ENCODE peak calls at places on chromosomes 3 and 15, in six cellular contexts. T is H1, R is mesenchymal stem cell, U is IMR-90, F is neuronal stem cell, Q is trophoblast cell. E is an unnamed sample.

GRCh38 chr3:5026046-5026362 is 46.8 kb downstream of the BHLHE40 start:
- DNase-seq in T (no peak), R (no peak), U (no peak), F (no peak), Q (peak), E (no peak)

GRCh38 chr3:184240384-184241140 is 8.2 kb downstream of the ALG3 start:
- DNase-seq in T (no peak), R (peak), U (peak), F (no peak), Q (peak), E (peak)

GRCh38 chr15:80898040-80898439 is 91.6 kb downstream of the MESD start:
- DNase-seq in T (no peak), R (no peak), U (no peak), F (no peak), Q (no peak), E (no peak)

GRCh38 chr15:93515256-93516044 is 426.4 kb upstream of the RGMA start:
- DNase-seq in T (no peak), R (no peak), U (no peak), F (no peak), Q (no peak), E (peak)

GRCh38 chr15:66850078-66850991 is 148.3 kb downstream of the SMAD6 start:
- DNase-seq in T (no peak), R (peak), U (no peak), F (no peak), Q (no peak), E (peak)

GRCh38 chr3:25033407-25034029 is 394.5 kb upstream of the RARB start:
- DNase-seq in T (peak), R (peak), U (peak), F (peak), Q (peak), E (peak)

GRCh38 chr3:69738291-69738690 is 973 bp upstream of the MITF start:
- DNase-seq in T (no peak), R (peak), U (peak), F (no peak), Q (peak), E (no peak)

GRCh38 chr3:50674349-50675178 is at the start of gene DOCK3:
- DNase-seq in T (no peak), R (peak), U (peak), F (peak), Q (peak), E (peak)

GRCh38 chr3:50610992-50611463 is 546 bp downstream of the CISH start:
- DNase-seq in T (no peak), R (no peak), U (no peak), F (no peak), Q (no peak), E (no peak)

GRCh38 chr15:74831813-74832495 is 5.5 kb downstream of the CPLX3 start:
- DNase-seq in T (no peak), R (no peak), U (no peak), F (no peak), Q (no peak), E (no peak)

GRCh38 chr15:75840659-75841058 is 2.6 kb upstream of the UBE2Q2 start:
- DNase-seq in T (no peak), R (peak), U (peak), F (no peak), Q (no peak), E (peak)

GRCh38 chr3:179794355-179794754 is 141.5 kb downstream of the USP13 start:
- DNase-seq in T (no peak), R (no peak), U (no peak), F (no peak), Q (no peak), E (no peak)

GRCh38 chr15:101369676-101370075 is 74.6 kb upstream of the SNRPA1 start:
- DNase-seq in T (no peak), R (no peak), U (no peak), F (peak), Q (no peak), E (no peak)

GRCh38 chr3:2261747-2262146 is 163.1 kb downstream of the CNTN4 start:
- DNase-seq in T (no peak), R (no peak), U (no peak), F (no peak), Q (no peak), E (no peak)

GRCh38 chr3:55570361-55570760 is 83.3 kb upstream of the WNT5A start:
- DNase-seq in T (no peak), R (peak), U (no peak), F (no peak), Q (no peak), E (peak)

DNA sequence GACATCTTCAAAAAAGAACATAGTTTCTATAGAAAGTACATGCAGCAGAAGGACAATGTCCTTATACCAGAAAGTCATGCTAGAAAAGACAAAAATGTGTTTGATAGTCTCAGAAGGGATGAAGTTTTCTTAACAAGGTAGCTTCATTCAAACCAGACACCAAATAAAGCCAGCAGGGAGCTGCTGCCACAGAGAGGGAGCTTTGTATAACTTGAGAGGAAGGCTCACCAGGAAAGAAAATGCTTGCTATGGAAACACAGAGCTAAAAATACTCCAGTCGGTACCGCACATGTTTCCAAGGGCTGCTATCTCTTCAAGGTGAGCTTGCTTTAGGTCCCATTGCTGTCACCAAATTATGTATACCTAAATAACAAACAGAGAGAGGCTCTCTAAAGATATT is 1074.8 kb upstream of the ALCAM start:
- DNase-seq in T (no peak), R (peak), U (no peak), F (no peak), Q (no peak), E (no peak)
- H3K4me3 ChIP-seq in T (no peak), R (no peak), U (no peak), F (no peak), Q (no peak), E (no peak)

DNA sequence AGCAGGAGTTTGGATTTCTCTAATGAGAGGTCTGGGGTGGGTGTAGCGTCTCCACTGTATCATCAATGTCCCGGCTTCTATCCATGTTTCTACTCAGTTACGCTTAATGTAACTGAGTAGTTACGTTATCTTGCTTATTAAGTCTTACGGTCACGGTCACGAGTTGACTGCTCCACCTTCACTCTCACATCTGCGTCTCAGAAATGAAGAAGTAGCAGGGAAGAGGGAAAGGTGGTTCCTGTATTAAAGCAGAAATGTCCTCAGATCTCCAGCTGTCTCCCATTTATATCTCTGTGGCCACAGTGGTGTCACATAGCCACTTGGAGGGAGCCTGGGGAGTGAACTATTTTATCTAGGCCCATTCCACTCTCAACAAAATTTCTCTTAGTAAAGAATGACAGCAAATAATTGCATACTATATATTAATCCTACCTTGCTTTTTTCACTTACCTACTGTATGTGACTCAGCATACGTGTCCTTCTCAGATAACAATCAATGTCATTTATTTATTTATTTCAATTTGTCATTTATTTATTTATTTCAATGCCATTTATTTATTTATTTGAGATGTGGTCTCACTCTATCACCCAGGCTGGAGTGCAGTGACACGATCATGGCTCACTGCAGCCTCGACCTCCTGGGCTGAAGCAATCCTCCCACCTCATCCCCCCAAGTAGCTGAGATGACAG is 39.7 kb upstream of the RNU6-1 start:
- DNase-seq in T (no peak), R (no peak), U (no peak), F (no peak), Q (no peak), E (no peak)
- H2AK5ac ChIP-seq in T (no peak), R (no peak), U (no peak), F (no peak), Q (no peak), E (no peak)

GRCh38 chr3:155129396-155129795 is 49.3 kb downstream of the MME start:
- DNase-seq in T (no peak), R (no peak), U (no peak), F (no peak), Q (peak), E (peak)
- H3K4me3 ChIP-seq in T (no peak), R (no peak), U (no peak), F (no peak), Q (no peak), E (no peak)

GRCh38 chr3:20843037-20843436 is 657.0 kb upstream of the SGO1 start:
- DNase-seq in T (no peak), R (no peak), U (no peak), F (no peak), Q (no peak), E (no peak)
- H2AK5ac ChIP-seq in T (no peak), R (no peak), U (no peak), F (no peak), Q (no peak), E (no peak)